ENCODE peak calls at places on chromosomes 11 and 22, in ten cellular contexts. A is endothelial cell of umbilical vein; Z is mucosa of descending colon; Y is left ventricle myocardium inferior; U is GM12865; E is epithelial cell of proximal tubule; P is astrocyte of the cerebellum; Q is CD4-positive, alpha-beta T cell; S is dorsolateral prefrontal cortex; R is prostate gland. V is an unnamed sample.

GRCh38 chr11:103878646-103879045 is 157.8 kb upstream of the DDI1 start:
- DNase-seq in A (no peak), Z (no peak), Y (no peak), U (no peak), E (no peak), P (no peak), Q (no peak), S (no peak), R (no peak), V (no peak)

GRCh38 chr11:47175746-47176327 is 842 bp downstream of the ARFGAP2 start:
- DNase-seq in A (no peak), Z (no peak), Y (no peak), U (no peak), E (no peak), P (no peak), Q (no peak), S (no peak), R (no peak), V (no peak)

GRCh38 chr11:44775366-44776356 is 48.9 kb downstream of the TSPAN18 start:
- DNase-seq in A (peak; percentile 60), Z (peak; percentile 81), Y (peak; percentile 53), U (peak; percentile 58), E (no peak), P (no peak), Q (peak; percentile 54), S (peak; percentile 27), R (peak; percentile 10), V (peak; percentile 29)

GRCh38 chr22:19817561-19818263 is 37.0 kb downstream of the GNB1L start:
- DNase-seq in A (no peak), Z (no peak), Y (no peak), U (no peak), E (no peak), P (no peak), Q (no peak), S (peak; percentile 2), R (no peak), V (no peak)

GRCh38 chr11:102940714-102941588 is 14.6 kb downstream of the MMP13 start:
- DNase-seq in A (peak; percentile 79), Z (peak; percentile 75), Y (no peak), U (peak; percentile 68), E (peak; percentile 30), P (peak; percentile 67), Q (no peak), S (no peak), R (peak; percentile 50), V (no peak)

GRCh38 chr11:111299111-111300026 is 1.0 kb downstream of the POU2AF3 start:
- DNase-seq in A (peak; percentile 11), Z (peak; percentile 80), Y (peak; percentile 59), U (peak; percentile 35), E (no peak), P (no peak), Q (no peak), S (peak; percentile 55), R (peak; percentile 54), V (no peak)

GRCh38 chr11:81165164-81165563 is 1568.5 kb downstream of the FAM181B start:
- DNase-seq in A (no peak), Z (no peak), Y (no peak), U (no peak), E (no peak), P (no peak), Q (no peak), S (no peak), R (no peak), V (no peak)

GRCh38 chr22:50015451-50016307 is 3.1 kb upstream of the IL17REL start:
- DNase-seq in A (no peak), Z (no peak), Y (no peak), U (no peak), E (no peak), P (no peak), Q (no peak), S (no peak), R (no peak), V (no peak)

GRCh38 chr11:1502971-1503707 is 16.6 kb upstream of the MOB2 start:
- DNase-seq in A (no peak), Z (no peak), Y (peak; percentile 52), U (no peak), E (no peak), P (no peak), Q (no peak), S (no peak), R (peak; percentile 88), V (no peak)
- TF ChIP-seq CTCF in A (no peak), Z (no peak), Y (no peak), U (no peak), E (no peak), P (no peak), Q (no peak), S (no peak), R (peak; percentile 4), V (no peak)

GRCh38 chr11:36148701-36149100 is 140.5 kb downstream of the COMMD9 start:
- DNase-seq in A (no peak), Z (no peak), Y (no peak), U (no peak), E (no peak), P (no peak), Q (no peak), S (no peak), R (no peak), V (no peak)

GRCh38 chr11:36150986-36151385 is 138.2 kb downstream of the COMMD9 start:
- DNase-seq in A (no peak), Z (no peak), Y (no peak), U (no peak), E (no peak), P (no peak), Q (no peak), S (no peak), R (no peak), V (no peak)

GRCh38 chr11:36147491-36147890 is 141.7 kb downstream of the COMMD9 start:
- DNase-seq in A (no peak), Z (no peak), Y (no peak), U (no peak), E (no peak), P (no peak), Q (no peak), S (no peak), R (no peak), V (no peak)

GRCh38 chr11:36151933-36152580 is 137.2 kb downstream of the COMMD9 start:
- DNase-seq in A (no peak), Z (no peak), Y (no peak), U (no peak), E (no peak), P (no peak), Q (no peak), S (no peak), R (no peak), V (no peak)

DNA sequence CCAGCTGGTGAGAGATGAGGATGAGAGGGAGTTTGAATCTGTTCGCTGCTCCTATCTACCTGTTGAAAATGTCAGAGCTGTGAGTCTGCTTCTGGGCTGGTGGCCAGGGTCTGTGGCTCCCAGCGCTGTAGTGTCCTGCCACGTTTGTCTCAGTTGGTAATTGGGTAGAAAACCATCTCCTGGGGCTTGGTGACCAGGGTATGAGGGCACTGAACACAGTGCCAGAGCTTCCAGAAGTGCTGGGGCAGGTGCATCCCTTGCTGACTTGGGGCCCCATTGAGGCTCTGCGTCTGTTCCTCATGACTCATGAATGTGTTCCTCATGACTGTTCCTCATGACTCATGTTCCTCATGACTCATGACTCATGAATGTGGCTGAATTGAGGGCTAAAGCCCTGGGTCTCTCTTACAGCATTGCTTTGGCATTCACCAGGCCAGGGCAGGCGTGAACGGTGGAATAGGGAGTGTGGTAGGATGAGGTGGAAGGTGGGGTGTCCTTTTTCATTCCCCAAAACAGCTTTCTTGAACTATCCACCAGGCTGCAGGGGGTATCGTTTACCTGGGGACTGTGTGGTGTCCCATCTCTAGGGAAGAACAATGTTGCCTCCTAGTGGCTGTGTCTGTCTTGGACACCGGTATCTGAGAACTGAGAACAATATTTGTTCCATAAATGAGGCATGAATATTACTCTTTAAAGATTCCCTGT is 139.5 kb downstream of the COMMD9 start:
- DNase-seq in A (peak; percentile 99), Z (peak; percentile 40), Y (no peak), U (peak; percentile 43), E (peak; percentile 99), P (peak; percentile 98), Q (no peak), S (no peak), R (peak; percentile 27), V (peak; percentile 58)
- TF ChIP-seq CTCF in A (peak; percentile 43), Z (no peak), Y (peak; percentile 34), U (peak; percentile 63), E (peak; percentile 59), P (peak; percentile 60), Q (no peak), S (no peak), R (no peak), V (no peak)

GRCh38 chr22:30180616-30181015 is 65.9 kb downstream of the LIF start:
- DNase-seq in A (no peak), Z (no peak), Y (no peak), U (no peak), E (no peak), P (no peak), Q (no peak), S (no peak), R (no peak), V (no peak)

GRCh38 chr22:30175743-30176288 is 70.7 kb downstream of the LIF start:
- DNase-seq in A (no peak), Z (no peak), Y (no peak), U (no peak), E (no peak), P (no peak), Q (no peak), S (no peak), R (no peak), V (no peak)

GRCh38 chr22:30181459-30182353 is 64.9 kb downstream of the LIF start:
- DNase-seq in A (peak; percentile 19), Z (no peak), Y (no peak), U (no peak), E (no peak), P (no peak), Q (no peak), S (no peak), R (no peak), V (no peak)

GRCh38 chr22:30176431-30176830 is 70.1 kb downstream of the LIF start:
- DNase-seq in A (no peak), Z (no peak), Y (no peak), U (no peak), E (no peak), P (no peak), Q (no peak), S (no peak), R (no peak), V (no peak)

DNA sequence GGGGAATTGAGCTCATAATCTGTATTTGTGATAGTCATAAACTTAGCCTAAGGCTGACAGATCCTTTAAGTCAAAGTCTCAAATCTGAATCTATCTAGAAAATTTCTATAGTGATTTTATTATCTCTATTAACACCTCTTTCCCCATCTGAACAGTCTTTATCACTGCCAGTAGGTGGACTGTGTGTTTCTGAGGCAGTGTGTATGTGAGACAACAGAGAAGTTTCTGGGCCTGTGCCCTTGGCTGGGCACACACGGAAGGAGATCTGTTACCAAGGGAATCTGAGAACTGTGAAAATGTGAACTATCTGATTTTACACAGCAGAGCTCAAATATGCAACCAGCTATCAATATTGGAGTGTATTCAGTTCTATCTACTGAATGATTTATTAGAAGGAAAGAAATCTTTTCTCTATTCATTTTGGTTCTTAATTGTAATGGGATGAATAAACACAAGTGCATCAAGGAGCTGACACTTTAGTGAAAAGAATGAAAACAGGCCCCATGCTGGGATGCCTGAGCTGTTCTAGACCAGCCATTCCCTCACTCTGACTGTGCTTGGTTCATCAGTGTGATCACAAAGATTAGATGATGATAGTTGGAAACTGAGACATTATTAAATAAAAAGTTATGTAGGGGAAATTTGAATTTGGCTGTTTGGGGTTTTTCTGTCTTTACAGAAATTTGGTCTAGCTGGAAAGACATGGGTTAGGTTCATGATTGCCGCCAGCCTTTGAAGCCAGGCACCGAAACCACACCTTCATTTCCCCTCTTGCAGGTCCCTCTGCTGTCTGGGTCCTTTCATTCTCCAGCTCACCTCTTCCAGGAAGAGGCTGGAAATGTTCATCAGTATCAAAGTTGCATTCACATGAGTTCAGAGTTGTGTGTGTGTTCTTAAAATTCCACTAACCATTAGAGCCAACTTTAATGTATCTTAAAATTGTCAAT is 68.1 kb downstream of the LIF start:
- DNase-seq in A (no peak), Z (no peak), Y (no peak), U (no peak), E (no peak), P (no peak), Q (no peak), S (no peak), R (no peak), V (no peak)
- TF ChIP-seq CTCF in A (no peak), Z (no peak), Y (no peak), U (no peak), E (peak; percentile 37), P (peak; percentile 24), Q (no peak), S (no peak), R (no peak), V (no peak)

DNA sequence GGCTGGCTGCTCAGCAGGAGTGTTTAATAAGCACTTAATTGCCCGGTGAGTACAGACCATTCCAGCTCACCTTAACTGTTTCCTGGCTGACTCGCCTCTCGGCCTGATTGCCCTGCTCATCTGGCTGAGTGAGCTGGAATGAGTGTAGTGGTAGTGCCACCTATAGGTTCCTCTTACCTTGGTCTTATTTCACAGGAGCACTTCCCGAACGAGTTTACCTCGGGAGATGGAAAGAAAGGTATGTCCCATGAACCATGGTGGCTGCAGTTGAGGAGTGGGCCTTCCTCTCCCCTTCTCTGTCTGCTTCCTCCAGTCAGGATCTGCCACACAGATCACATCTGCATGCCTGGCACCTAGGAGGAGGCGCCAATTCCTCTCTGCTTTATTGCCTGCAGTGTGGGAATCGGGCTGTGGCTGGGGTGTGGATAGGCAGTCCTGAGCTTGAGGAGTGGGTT is 26.7 kb downstream of the UPB1 start:
- DNase-seq in A (peak; percentile 70), Z (peak; percentile 61), Y (no peak), U (peak; percentile 75), E (peak; percentile 63), P (peak; percentile 35), Q (no peak), S (no peak), R (peak; percentile 72), V (no peak)
- TF ChIP-seq CTCF in A (peak; percentile 52), Z (no peak), Y (peak; percentile 60), U (peak; percentile 50), E (peak; percentile 82), P (peak; percentile 65), Q (peak; percentile 48), S (peak; percentile 26), R (peak; percentile 75), V (no peak)

V was measured in omental fat pad.